ENCODE peak calls at places on chromosomes 1 and 21, in six cellular contexts. N is GM12878, Q is K562, Z is A549, J is endothelial cell of umbilical vein, X is HepG2. P is an unnamed sample.

GRCh38 chr1:24558902-24559791 is 3.3 kb downstream of the NCMAP start:
- DNase-seq in N (no peak), Q (no peak), Z (peak; percentile 83), J (peak; percentile 32), X (peak; percentile 89), P (peak; percentile 45)

GRCh38 chr21:28359300-28359699 is 633.4 kb downstream of the LTN1 start:
- DNase-seq in N (no peak), Q (no peak), Z (no peak), J (no peak), X (no peak), P (no peak)

GRCh38 chr1:185973645-185974044 is 239.5 kb downstream of the HMCN1 start:
- DNase-seq in N (no peak), Q (no peak), Z (no peak), J (no peak), X (no peak), P (no peak)

GRCh38 chr1:231923461-231924132 is 297.0 kb downstream of the DISC1 start:
- DNase-seq in N (no peak), Q (no peak), Z (no peak), J (no peak), X (no peak), P (no peak)

GRCh38 chr1:176625365-176625764 is 162.4 kb downstream of the PAPPA2 start:
- DNase-seq in N (no peak), Q (no peak), Z (no peak), J (no peak), X (no peak), P (no peak)

GRCh38 chr1:205670143-205670431 is 10.2 kb downstream of the SLC45A3 start:
- DNase-seq in N (no peak), Q (no peak), Z (no peak), J (no peak), X (no peak), P (no peak)

GRCh38 chr1:36881541-36881940 is 152.8 kb downstream of the GRIK3 start:
- DNase-seq in N (no peak), Q (no peak), Z (no peak), J (no peak), X (no peak), P (no peak)

GRCh38 chr1:86596253-86596652 is 49.4 kb downstream of the CLCA4 start:
- DNase-seq in N (no peak), Q (no peak), Z (no peak), J (no peak), X (no peak), P (no peak)

GRCh38 chr1:248372394-248372793 is 3.2 kb upstream of the OR2T6 start:
- DNase-seq in N (no peak), Q (no peak), Z (no peak), J (no peak), X (no peak), P (no peak)

GRCh38 chr1:206967096-206967851 is 3.0 kb downstream of the FCAMR start:
- DNase-seq in N (peak; percentile 72), Q (no peak), Z (no peak), J (no peak), X (no peak), P (peak; percentile 77)

GRCh38 chr1:15963968-15964648 is 11.8 kb downstream of the ZBTB17 start:
- DNase-seq in N (no peak), Q (no peak), Z (no peak), J (no peak), X (no peak), P (no peak)

GRCh38 chr1:47449702-47450552 is 12.1 kb downstream of the FOXD2 start:
- DNase-seq in N (no peak), Q (peak; percentile 57), Z (peak; percentile 39), J (no peak), X (peak; percentile 25), P (no peak)

GRCh38 chr1:89986020-89986419 is 8.9 kb upstream of the ZNF326 start:
- DNase-seq in N (no peak), Q (peak; percentile 19), Z (no peak), J (peak; percentile 23), X (no peak), P (no peak)

GRCh38 chr1:26597629-26598039 is 68.1 kb downstream of the RPS6KA1 start:
- DNase-seq in N (no peak), Q (peak; percentile 78), Z (peak; percentile 57), J (peak; percentile 72), X (peak; percentile 53), P (peak; percentile 77)

GRCh38 chr1:63115527-63115926 is 206.8 kb upstream of the FOXD3 start:
- DNase-seq in N (no peak), Q (no peak), Z (no peak), J (no peak), X (no peak), P (no peak)

GRCh38 chr21:42401164-42401563 is 2.5 kb upstream of the UBASH3A start:
- DNase-seq in N (no peak), Q (no peak), Z (no peak), J (no peak), X (no peak), P (no peak)

GRCh38 chr1:223707270-223708000 is 4.9 kb upstream of the CAPN2 start:
- DNase-seq in N (no peak), Q (peak; percentile 85), Z (peak; percentile 97), J (peak; percentile 97), X (peak; percentile 76), P (peak; percentile 18)

GRCh38 chr21:17003221-17003620 is 509.6 kb upstream of the CXADR start:
- DNase-seq in N (no peak), Q (no peak), Z (peak; percentile 18), J (no peak), X (no peak), P (no peak)

GRCh38 chr1:211738709-211739301 is 63.4 kb upstream of the NEK2 start:
- DNase-seq in N (no peak), Q (no peak), Z (no peak), J (no peak), X (no peak), P (peak; percentile 41)

GRCh38 chr21:36115138-36115710 is 19.7 kb upstream of the CBR3 start:
- DNase-seq in N (no peak), Q (no peak), Z (no peak), J (no peak), X (no peak), P (peak; percentile 21)

GRCh38 chr1:56064705-56065104 is 514.7 kb downstream of the PLPP3 start:
- DNase-seq in N (no peak), Q (no peak), Z (peak; percentile 57), J (no peak), X (no peak), P (peak; percentile 1)

GRCh38 chr1:71086331-71086730 is 5.5 kb upstream of the ZRANB2 start:
- DNase-seq in N (no peak), Q (no peak), Z (no peak), J (peak; percentile 5), X (no peak), P (no peak)

GRCh38 chr1:68442822-68443556 is 6.8 kb downstream of the RPE65 start:
- DNase-seq in N (no peak), Q (peak; percentile 35), Z (peak; percentile 41), J (peak; percentile 53), X (peak; percentile 21), P (peak; percentile 38)

GRCh38 chr1:14602131-14602530 is 3.6 kb downstream of the KAZN start:
- DNase-seq in N (no peak), Q (no peak), Z (no peak), J (no peak), X (no peak), P (no peak)

GRCh38 chr1:43438006-43438405 is 15.7 kb downstream of the HYI start:
- DNase-seq in N (no peak), Q (no peak), Z (no peak), J (no peak), X (no peak), P (no peak)

GRCh38 chr1:5744911-5745431 is 247.3 kb downstream of the NPHP4 start:
- DNase-seq in N (no peak), Q (no peak), Z (no peak), J (no peak), X (no peak), P (peak; percentile 21)

GRCh38 chr1:44568128-44568900 is 106.0 kb downstream of the TMEM53 start:
- DNase-seq in N (no peak), Q (no peak), Z (no peak), J (no peak), X (peak; percentile 58), P (no peak)

GRCh38 chr1:213200630-213201029 is 149.6 kb downstream of the RPS6KC1 start:
- DNase-seq in N (no peak), Q (no peak), Z (no peak), J (no peak), X (no peak), P (no peak)
- TF ChIP-seq MYC in N (no peak), Q (no peak), Z (no peak), J (no peak), X (no peak), P (no peak)

DNA sequence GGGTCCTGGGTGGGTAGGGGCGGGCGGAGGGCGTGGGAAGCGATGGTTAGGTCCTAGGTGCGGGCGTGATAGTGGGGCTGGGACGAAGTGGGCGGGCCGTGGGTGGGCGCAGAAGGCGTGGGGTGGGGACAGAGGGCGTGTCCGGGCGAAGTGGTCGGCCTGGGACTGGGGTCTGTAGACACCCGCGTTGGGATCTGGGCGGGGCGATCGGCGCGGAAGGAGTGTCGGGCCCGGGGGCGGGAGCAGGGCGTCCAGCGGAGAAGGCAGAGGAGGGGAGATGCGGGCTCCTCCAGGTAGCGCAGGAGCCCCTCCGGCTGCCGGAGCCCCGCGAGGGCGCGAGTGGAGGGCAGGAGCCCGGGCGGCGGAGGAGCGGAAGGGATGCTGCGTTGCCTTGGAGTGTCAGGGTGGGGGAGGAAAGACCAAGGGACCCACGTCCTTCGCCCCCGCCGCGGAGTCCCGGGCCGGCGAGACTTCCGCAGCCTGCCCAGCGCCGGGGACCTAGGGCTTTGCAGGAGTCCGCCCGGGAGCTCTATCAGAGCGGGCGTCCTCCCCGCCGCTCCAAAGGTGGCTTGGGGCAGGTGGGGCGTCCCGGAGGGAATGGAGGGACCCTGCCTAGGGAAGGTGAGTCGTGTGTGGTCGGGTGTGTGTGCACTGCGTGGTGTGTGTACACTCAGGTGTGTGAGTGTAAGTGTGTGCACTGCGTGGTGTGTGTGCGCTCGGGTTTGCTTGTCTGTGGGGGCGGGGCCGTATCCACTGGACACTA is 27.0 kb upstream of the PRSS38 start:
- DNase-seq in N (no peak), Q (peak; percentile 77), Z (no peak), J (peak; percentile 62), X (peak; percentile 29), P (peak; percentile 46)
- TF ChIP-seq MYC in N (no peak), Q (no peak), Z (no peak), J (no peak), X (no peak), P (no peak)

DNA sequence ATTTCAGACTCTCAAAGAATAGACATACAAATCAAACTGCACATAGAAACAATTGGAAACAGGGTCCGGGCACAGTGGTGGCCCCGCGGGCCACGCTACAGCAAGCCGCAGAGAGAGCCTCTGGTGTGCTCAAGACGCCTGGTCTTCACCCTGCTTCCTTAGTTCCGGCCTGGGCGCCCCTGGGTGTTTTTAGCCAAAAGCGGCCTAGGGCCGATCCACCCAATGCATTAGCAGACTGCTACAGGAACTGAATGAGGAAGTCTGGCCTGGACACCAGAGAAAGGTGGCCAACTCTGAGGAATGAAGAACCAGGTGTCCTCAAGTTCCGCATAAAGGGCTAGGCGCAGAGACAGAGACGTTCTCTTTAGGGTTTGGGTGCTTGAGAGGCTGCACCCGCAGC is 1.7 kb downstream of the PRRX1 start:
- DNase-seq in N (no peak), Q (no peak), Z (no peak), J (no peak), X (no peak), P (no peak)
- TF ChIP-seq MYC in N (no peak), Q (no peak), Z (no peak), J (no peak), X (no peak), P (no peak)

DNA sequence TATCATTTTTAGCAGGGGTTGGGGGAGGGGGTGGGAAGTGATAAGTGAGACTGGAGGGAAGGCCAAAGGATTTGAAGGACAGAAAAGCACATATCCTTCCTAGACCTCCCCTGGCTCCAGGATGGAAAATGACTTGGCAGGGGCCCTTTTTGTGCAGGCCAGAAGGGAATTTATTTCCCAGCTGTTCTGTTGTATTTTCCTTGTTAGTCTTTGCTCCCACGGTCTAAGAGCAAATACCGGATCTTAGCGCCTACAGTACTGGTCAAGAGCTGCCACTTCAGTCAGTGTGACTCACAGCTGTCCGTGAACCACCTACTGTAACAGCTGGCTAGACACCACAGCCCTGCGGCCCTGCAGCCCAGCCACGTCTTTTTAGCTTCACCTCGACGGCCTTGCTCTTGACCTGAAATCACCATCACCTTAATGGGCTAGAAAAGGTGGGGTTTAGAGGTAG is 51.0 kb upstream of the ERRFI1 start:
- DNase-seq in N (no peak), Q (peak; percentile 59), Z (peak; percentile 93), J (peak; percentile 94), X (peak; percentile 93), P (peak; percentile 25)
- TF ChIP-seq MYC in N (no peak), Q (no peak), Z (no peak), J (no peak), X (no peak), P (no peak)

P was measured in NB4.